ENCODE peak calls at places on chromosomes 12 and 14, in seven cellular contexts. S, H, K, D, W, A and V are unnamed samples.

GRCh38 chr12:52402873-52403510 is 3.1 kb downstream of the KRT82 start:
- DNase-seq in S (no peak), H (no peak), K (no peak), D (no peak), W (no peak), A (no peak), V (no peak)

GRCh38 chr12:19171731-19172130 is 42.2 kb downstream of the PLEKHA5 start:
- DNase-seq in S (no peak), H (no peak), K (no peak), D (no peak), W (no peak), A (no peak), V (no peak)

GRCh38 chr14:52649511-52649910 is 45.8 kb downstream of the ERO1A start:
- DNase-seq in S (no peak), H (no peak), K (no peak), D (no peak), W (no peak), A (no peak), V (no peak)

GRCh38 chr14:40410708-40411107 is 978.5 kb upstream of the FBXO33 start:
- DNase-seq in S (no peak), H (no peak), K (no peak), D (no peak), W (no peak), A (no peak), V (no peak)

GRCh38 chr12:121883315-121883660 is 5.3 kb upstream of the PSMD9 start:
- DNase-seq in S (no peak), H (no peak), K (no peak), D (no peak), W (no peak), A (no peak), V (no peak)

GRCh38 chr12:49357099-49357678 is 10.1 kb upstream of the SPATS2 start:
- DNase-seq in S (no peak), H (no peak), K (no peak), D (no peak), W (peak), A (no peak), V (no peak)

GRCh38 chr14:38716871-38717270 is 386.2 kb downstream of the SEC23A start:
- DNase-seq in S (no peak), H (no peak), K (no peak), D (no peak), W (no peak), A (no peak), V (no peak)

GRCh38 chr12:113039911-113040425 is 16.6 kb upstream of the DTX1 start:
- DNase-seq in S (no peak), H (peak), K (no peak), D (no peak), W (no peak), A (no peak), V (no peak)

GRCh38 chr14:67577181-67577580 is 22.9 kb downstream of the PIGH start:
- DNase-seq in S (no peak), H (no peak), K (no peak), D (no peak), W (no peak), A (no peak), V (no peak)

GRCh38 chr12:57211791-57212700 is 4.5 kb upstream of the NXPH4 start:
- DNase-seq in S (no peak), H (no peak), K (no peak), D (no peak), W (no peak), A (no peak), V (no peak)

GRCh38 chr12:51683763-51684357 is 92.8 kb downstream of the SCN8A start:
- DNase-seq in S (no peak), H (no peak), K (peak), D (no peak), W (peak), A (no peak), V (no peak)

GRCh38 chr14:36556811-36557433 is 25.5 kb downstream of the NKX2-8 start:
- DNase-seq in S (no peak), H (no peak), K (no peak), D (peak), W (peak), A (no peak), V (no peak)

GRCh38 chr12:31702047-31702446 is 26.8 kb downstream of the AMN1 start:
- DNase-seq in S (no peak), H (no peak), K (no peak), D (peak), W (peak), A (no peak), V (no peak)

DNA sequence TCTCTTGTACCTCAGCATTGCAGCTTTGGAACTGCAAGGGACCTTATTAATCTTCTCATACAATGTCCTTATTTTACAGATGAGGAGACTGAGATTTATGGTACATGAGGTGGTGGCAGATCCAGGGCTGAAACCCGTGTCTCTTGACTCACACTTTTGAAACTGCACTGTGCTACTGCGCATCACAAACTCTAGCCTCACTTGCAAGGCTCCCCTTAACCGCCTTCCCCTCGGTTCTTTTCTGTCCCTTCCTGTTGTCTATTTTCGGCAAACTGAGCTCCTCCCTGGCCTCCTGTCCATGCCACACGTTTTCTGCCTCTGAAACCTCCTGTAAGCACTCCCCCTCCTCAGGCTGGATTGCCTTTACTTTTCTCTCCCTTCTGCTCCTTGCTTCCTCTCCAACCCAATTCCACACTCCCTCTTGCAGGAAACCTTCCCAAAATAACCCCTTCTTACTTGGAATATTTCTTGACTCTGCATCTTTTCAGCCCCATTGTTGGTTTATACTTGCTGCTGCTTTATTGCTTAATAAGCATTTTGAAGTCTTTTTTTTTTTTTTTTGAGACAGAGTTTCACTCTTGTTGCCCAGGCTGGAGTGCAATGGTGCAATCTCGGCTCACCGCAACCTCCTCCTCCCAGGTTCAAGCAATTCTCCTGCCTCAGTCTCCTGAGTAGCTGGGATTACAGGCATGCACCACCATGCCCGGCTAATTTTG is 72.4 kb upstream of the CISTR start:
- DNase-seq in S (no peak), H (no peak), K (no peak), D (no peak), W (no peak), A (no peak), V (no peak)
- H3K4me3 ChIP-seq in S (no peak), H (no peak), K (no peak), D (no peak), W (no peak), A (no peak), V (no peak)

GRCh38 chr14:22095845-22096510 is 422.4 kb upstream of the OR4E1 start:
- DNase-seq in S (no peak), H (no peak), K (no peak), D (peak), W (no peak), A (no peak), V (no peak)

GRCh38 chr14:22097606-22098292 is 424.1 kb upstream of the OR4E1 start:
- DNase-seq in S (no peak), H (no peak), K (no peak), D (no peak), W (no peak), A (no peak), V (no peak)

GRCh38 chr14:22097072-22097471 is 423.5 kb upstream of the OR4E1 start:
- DNase-seq in S (no peak), H (no peak), K (no peak), D (no peak), W (no peak), A (no peak), V (no peak)

GRCh38 chr14:22098435-22098834 is 424.8 kb upstream of the OR4E1 start:
- DNase-seq in S (no peak), H (no peak), K (no peak), D (no peak), W (no peak), A (no peak), V (no peak)

DNA sequence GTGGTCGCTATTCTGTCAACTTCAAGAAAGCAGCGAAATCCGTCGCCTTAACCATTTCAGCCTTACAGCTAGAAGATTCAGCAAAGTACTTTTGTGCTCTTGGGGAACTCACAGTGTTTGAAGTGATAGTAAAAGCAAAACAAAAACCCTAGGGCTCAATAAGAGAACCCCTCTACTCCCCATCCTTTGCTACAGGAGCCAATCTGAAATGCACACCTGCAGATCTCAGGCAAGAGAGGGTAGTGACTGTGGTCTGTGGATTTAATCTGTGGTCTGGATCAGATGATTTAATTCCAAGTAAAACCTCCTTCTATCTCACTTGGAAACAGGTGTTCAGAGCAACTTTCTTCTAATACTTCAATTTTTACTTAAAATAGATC is 422.9 kb upstream of the OR4E1 start:
- DNase-seq in S (no peak), H (no peak), K (no peak), D (no peak), W (no peak), A (no peak), V (no peak)
- H3K27ac ChIP-seq in S (no peak), H (no peak), K (peak), D (no peak), W (no peak), A (no peak), V (peak)

DNA sequence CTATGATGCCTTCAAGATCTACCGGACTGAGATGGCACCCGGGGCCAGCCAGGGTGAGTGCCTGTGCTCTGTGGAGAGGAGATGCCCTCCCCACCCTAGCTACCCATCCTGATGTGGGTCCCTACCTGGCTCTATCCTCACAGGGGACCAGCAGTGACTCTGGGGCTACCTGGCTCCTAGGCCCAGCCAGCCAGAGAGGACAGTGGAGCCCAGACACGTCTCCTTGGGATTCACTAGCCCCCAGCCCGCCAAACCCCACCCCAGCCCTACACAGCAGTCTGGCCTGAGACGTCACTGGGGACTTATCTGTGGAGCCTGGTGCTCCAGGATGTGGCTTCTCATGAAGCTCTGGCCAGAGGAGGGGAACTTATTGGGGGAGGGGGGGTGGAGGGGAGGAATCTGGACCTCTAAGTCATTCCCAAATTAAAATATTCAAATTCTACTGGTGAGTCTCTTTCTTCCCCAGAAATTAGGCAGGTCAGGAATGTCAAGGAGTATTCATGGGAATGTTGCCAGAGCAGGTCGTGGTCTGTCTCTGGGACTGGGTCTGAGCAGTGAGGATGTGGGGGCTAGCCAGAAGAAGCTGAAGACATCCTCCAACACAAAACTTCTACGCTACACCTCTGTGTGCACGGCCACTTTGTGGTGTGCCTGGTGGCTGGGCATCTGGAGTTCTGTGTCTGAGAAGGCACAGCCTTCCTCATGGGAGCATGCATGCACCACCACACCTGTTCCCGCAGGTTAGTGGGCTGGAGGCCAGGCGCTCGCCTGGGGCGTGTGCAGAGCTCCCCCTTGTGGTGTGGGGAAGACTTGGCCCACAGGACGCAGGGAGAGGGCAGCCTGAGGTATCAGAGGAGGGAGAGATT is 2.7 kb downstream of the CMTM5 start:
- DNase-seq in S (peak), H (no peak), K (peak), D (peak), W (peak), A (no peak), V (peak)
- H3K4me3 ChIP-seq in S (no peak), H (no peak), K (no peak), D (no peak), W (no peak), A (no peak), V (no peak)

GRCh38 chr12:12254549-12254948 is 12.3 kb downstream of the LRP6 start:
- DNase-seq in S (no peak), H (no peak), K (no peak), D (no peak), W (no peak), A (no peak), V (no peak)

GRCh38 chr12:12247584-12247983 is 19.3 kb downstream of the LRP6 start:
- DNase-seq in S (no peak), H (no peak), K (no peak), D (no peak), W (no peak), A (no peak), V (no peak)

GRCh38 chr12:12244341-12244740 is 22.5 kb downstream of the LRP6 start:
- DNase-seq in S (no peak), H (no peak), K (no peak), D (no peak), W (no peak), A (no peak), V (no peak)

DNA sequence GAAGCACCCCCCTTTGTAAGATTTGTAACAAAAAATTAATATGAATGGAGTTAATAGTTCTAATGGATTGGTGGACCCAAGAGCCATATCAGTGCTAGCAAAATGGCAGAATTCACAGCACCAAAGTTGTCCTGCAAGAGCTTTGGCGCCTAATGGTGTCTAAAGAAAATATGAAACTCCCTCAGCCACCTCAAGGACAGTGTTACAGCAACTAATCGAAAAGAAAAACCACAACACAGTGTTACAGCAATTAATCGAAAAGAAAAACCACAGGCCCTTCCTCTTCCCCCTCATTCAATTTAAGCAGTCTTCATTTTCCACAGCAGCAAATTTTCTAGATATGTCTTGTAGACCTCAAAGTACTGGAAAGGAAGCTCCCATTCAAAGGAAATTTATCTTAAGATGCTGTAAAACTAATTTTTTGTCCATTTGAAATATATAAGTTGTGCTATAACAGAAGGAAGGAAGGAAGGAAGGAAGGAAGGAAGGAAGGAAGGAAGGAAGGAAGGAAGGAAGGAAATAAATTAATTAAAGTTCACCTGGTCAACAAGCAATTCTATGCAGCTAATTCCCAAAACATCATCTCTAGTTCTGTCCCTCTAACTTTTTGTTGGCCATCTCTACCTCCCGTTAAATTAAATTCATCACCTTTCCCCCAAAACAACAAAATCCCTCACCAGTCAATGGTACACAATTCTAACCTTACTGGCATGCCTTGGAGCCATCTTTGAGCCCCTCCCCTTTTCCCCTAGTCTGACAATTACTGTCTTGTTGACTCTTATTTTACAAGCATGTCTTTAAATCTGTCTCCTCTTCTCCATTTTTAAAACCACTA is 17.4 kb downstream of the LRP6 start:
- DNase-seq in S (no peak), H (no peak), K (no peak), D (no peak), W (no peak), A (no peak), V (no peak)
- H3K27ac ChIP-seq in S (no peak), H (no peak), K (no peak), D (no peak), W (no peak), A (no peak), V (no peak)

DNA sequence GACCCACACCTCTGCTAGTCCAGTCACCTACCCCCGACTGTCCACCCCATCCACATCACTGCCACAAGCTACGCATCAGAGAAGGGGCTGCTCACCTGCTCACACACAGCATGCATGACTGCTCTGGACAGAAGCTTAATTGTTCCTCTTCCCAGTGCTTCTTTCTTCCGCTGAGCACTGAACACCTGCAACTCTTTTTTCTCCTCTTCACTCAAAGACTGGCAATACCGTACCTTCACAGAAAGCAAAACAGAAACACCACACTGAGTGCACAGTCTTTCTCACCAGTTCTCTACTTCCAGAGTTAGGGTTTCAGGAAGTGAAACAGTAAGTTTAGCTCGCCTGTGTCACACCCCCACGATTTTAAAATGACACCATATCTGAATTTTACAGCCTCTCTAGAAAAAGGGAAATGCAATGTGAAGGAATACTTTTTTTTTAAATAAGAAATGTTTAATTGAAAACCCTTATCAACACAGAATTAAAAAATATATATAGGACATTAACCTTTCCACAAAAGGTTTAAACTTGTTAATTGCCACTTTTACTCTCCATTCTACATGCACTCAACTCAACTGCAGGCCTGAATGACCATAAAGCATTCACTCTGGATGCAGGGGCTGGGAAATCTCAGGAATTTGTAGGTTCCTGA is 120.1 kb downstream of the PRICKLE1 start:
- DNase-seq in S (no peak), H (no peak), K (no peak), D (no peak), W (no peak), A (no peak), V (no peak)
- H3K4me3 ChIP-seq in S (no peak), H (no peak), K (no peak), D (no peak), W (no peak), A (peak), V (no peak)

GRCh38 chr12:22266101-22266500 is 68.4 kb downstream of the ST8SIA1 start:
- DNase-seq in S (no peak), H (no peak), K (no peak), D (no peak), W (no peak), A (no peak), V (no peak)

GRCh38 chr12:22268973-22269372 is 65.5 kb downstream of the ST8SIA1 start:
- DNase-seq in S (no peak), H (no peak), K (no peak), D (no peak), W (no peak), A (no peak), V (no peak)

GRCh38 chr12:22262309-22262708 is 72.2 kb downstream of the ST8SIA1 start:
- DNase-seq in S (no peak), H (no peak), K (no peak), D (no peak), W (no peak), A (no peak), V (no peak)

GRCh38 chr12:22268406-22268805 is 66.1 kb downstream of the ST8SIA1 start:
- DNase-seq in S (no peak), H (no peak), K (no peak), D (no peak), W (peak), A (no peak), V (no peak)

DNA sequence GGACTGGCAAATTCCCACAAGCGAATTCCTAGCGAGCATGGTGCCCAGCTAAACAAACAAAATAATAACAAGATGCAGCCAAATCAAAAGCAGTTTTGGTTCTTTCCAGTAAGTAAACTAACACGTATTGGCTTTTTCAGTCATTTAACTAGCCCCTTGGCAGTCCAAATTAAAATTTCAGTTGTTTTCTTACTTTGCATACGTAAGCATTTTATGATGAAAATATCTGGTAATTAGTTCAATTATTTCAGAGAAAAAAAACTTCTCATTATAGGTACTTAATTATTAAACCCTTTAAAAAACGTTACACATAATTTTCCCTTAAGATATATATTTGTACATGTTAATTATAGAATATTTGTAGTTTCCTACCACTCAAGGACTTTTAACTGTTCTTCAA is 70.1 kb downstream of the ST8SIA1 start:
- DNase-seq in S (no peak), H (no peak), K (no peak), D (no peak), W (no peak), A (no peak), V (no peak)
- H3K27ac ChIP-seq in S (no peak), H (no peak), K (no peak), D (no peak), W (no peak), A (no peak), V (no peak)